ENCODE peak calls at places on chromosome 6, in four cellular contexts. H, R, K and N are unnamed samples.

GRCh38 chr6:118709859-118710350 is 58.5 kb upstream of the CEP85L start:
- DNase-seq in H (peak), R (peak), K (peak), N (no peak)

GRCh38 chr6:37920667-37921066 is 101.1 kb downstream of the ZFAND3 start:
- DNase-seq in H (no peak), R (peak), K (no peak), N (no peak)

GRCh38 chr6:30556714-30556963 is 350 bp upstream of the GNL1 start:
- DNase-seq in H (no peak), R (peak), K (peak), N (peak)

GRCh38 chr6:219641-220198 is 72.6 kb upstream of the DUSP22 start:
- DNase-seq in H (peak), R (no peak), K (no peak), N (no peak)

GRCh38 chr6:120671519-120671918 is 662.8 kb downstream of the TBC1D32 start:
- DNase-seq in H (no peak), R (no peak), K (no peak), N (no peak)

GRCh38 chr6:24026050-24026449 is 100.0 kb upstream of the NRSN1 start:
- DNase-seq in H (no peak), R (no peak), K (no peak), N (no peak)

GRCh38 chr6:18503588-18504231 is 116.6 kb downstream of the RNF144B start:
- DNase-seq in H (peak), R (peak), K (peak), N (peak)

GRCh38 chr6:108588586-108588985 is 27.9 kb downstream of the FOXO3 start:
- DNase-seq in H (peak), R (peak), K (no peak), N (no peak)

GRCh38 chr6:152636675-152637421 is at the start of gene SYNE1:
- DNase-seq in H (peak), R (no peak), K (no peak), N (no peak)

GRCh38 chr6:158356586-158357546 is 44.6 kb downstream of the TULP4 start:
- DNase-seq in H (no peak), R (no peak), K (no peak), N (no peak)

GRCh38 chr6:144351741-144352140 is 66.6 kb downstream of the UTRN start:
- DNase-seq in H (no peak), R (no peak), K (no peak), N (no peak)

GRCh38 chr6:129567374-129567773 is 142.6 kb downstream of the ARHGAP18 start:
- DNase-seq in H (peak), R (no peak), K (no peak), N (no peak)

GRCh38 chr6:109143191-109143590 is 47.9 kb downstream of the CEP57L1 start:
- DNase-seq in H (no peak), R (no peak), K (no peak), N (no peak)

GRCh38 chr6:10733151-10733715 is 10.4 kb downstream of the TMEM14C start:
- DNase-seq in H (no peak), R (no peak), K (no peak), N (peak)

GRCh38 chr6:80605165-80605989 is 498.9 kb downstream of the BCKDHB start:
- DNase-seq in H (peak), R (peak), K (no peak), N (no peak)

GRCh38 chr6:136640132-136640915 is 90.1 kb upstream of the MAP7 start:
- DNase-seq in H (peak), R (peak), K (no peak), N (no peak)

GRCh38 chr6:13710552-13711383 is 867 bp downstream of the RANBP9 start:
- DNase-seq in H (peak), R (peak), K (peak), N (peak)

GRCh38 chr6:101001607-101002006 is 120.5 kb upstream of the ASCC3 start:
- DNase-seq in H (no peak), R (no peak), K (no peak), N (no peak)

GRCh38 chr6:32459781-32460424 is 20.2 kb downstream of the HLA-DRA start:
- DNase-seq in H (no peak), R (no peak), K (no peak), N (no peak)

GRCh38 chr6:33983109-33983475 is 162.8 kb downstream of the GRM4 start:
- DNase-seq in H (peak), R (no peak), K (no peak), N (peak)